ENCODE peak calls at places on chromosome 20, in eight cellular contexts. One of them, this sample, is unnamed.

GRCh38 chr20:2405693-2406065 is 25.0 kb downstream of the TGM6 start:
- DNase-seq in HCT116: no peak
- DNase-seq in A549: no peak
- DNase-seq in HepG2: no peak
- DNase-seq in endothelial cell of umbilical vein: no peak
- DNase-seq in K562: no peak
- DNase-seq in H1: no peak
- DNase-seq in SK-N-SH: no peak
- DNase-seq in this sample: no peak

GRCh38 chr20:23515250-23515939 is 24.5 kb downstream of the CST8 start:
- DNase-seq in endothelial cell of umbilical vein: no peak
- DNase-seq in HCT116: no peak
- DNase-seq in H1: no peak
- DNase-seq in HepG2: no peak
- DNase-seq in K562: no peak
- DNase-seq in A549: no peak
- DNase-seq in SK-N-SH: no peak
- DNase-seq in this sample: no peak

GRCh38 chr20:2084703-2085102 is 16.9 kb upstream of the STK35 start:
- DNase-seq in A549: no peak
- DNase-seq in H1: no peak
- DNase-seq in endothelial cell of umbilical vein: no peak
- DNase-seq in SK-N-SH: no peak
- DNase-seq in K562: no peak
- DNase-seq in HepG2: no peak
- DNase-seq in HCT116: no peak
- DNase-seq in this sample: peak

GRCh38 chr20:49886571-49887203 is 28.6 kb downstream of the SPATA2 start:
- DNase-seq in HepG2: no peak
- DNase-seq in SK-N-SH: no peak
- DNase-seq in H1: no peak
- DNase-seq in HCT116: no peak
- DNase-seq in A549: no peak
- DNase-seq in K562: no peak
- DNase-seq in endothelial cell of umbilical vein: no peak
- DNase-seq in this sample: no peak

GRCh38 chr20:18971574-18971973 is 158.0 kb downstream of the SCP2D1 start:
- DNase-seq in endothelial cell of umbilical vein: no peak
- DNase-seq in A549: no peak
- DNase-seq in SK-N-SH: no peak
- DNase-seq in K562: no peak
- DNase-seq in HCT116: no peak
- DNase-seq in HepG2: no peak
- DNase-seq in H1: no peak
- DNase-seq in this sample: no peak

GRCh38 chr20:6920991-6921613 is 153.6 kb downstream of the BMP2 start:
- DNase-seq in HepG2: no peak
- DNase-seq in K562: no peak
- DNase-seq in H1: no peak
- DNase-seq in SK-N-SH: no peak
- DNase-seq in endothelial cell of umbilical vein: no peak
- DNase-seq in HCT116: no peak
- DNase-seq in A549: no peak
- DNase-seq in this sample: no peak

GRCh38 chr20:20664795-20665194 is 47.6 kb downstream of the RALGAPA2 start:
- DNase-seq in HCT116: peak
- DNase-seq in SK-N-SH: peak
- DNase-seq in A549: peak
- DNase-seq in K562: no peak
- DNase-seq in endothelial cell of umbilical vein: peak
- DNase-seq in H1: no peak
- DNase-seq in HepG2: peak
- DNase-seq in this sample: peak

GRCh38 chr20:50691585-50692552 is 527 bp upstream of the RIPOR3 start:
- DNase-seq in HepG2: no peak
- DNase-seq in A549: no peak
- DNase-seq in SK-N-SH: peak
- DNase-seq in K562: peak
- DNase-seq in HCT116: no peak
- DNase-seq in H1: no peak
- DNase-seq in endothelial cell of umbilical vein: no peak
- DNase-seq in this sample: no peak

GRCh38 chr20:20465259-20465658 is 97.4 kb downstream of the INSM1 start:
- DNase-seq in endothelial cell of umbilical vein: no peak
- DNase-seq in HCT116: no peak
- DNase-seq in A549: no peak
- DNase-seq in K562: peak
- DNase-seq in SK-N-SH: no peak
- DNase-seq in H1: no peak
- DNase-seq in HepG2: no peak
- DNase-seq in this sample: peak

GRCh38 chr20:12928755-12929401 is 79.9 kb upstream of the SPTLC3 start:
- DNase-seq in endothelial cell of umbilical vein: peak
- DNase-seq in A549: peak
- DNase-seq in HepG2: peak
- DNase-seq in HCT116: no peak
- DNase-seq in H1: no peak
- DNase-seq in SK-N-SH: no peak
- DNase-seq in K562: no peak
- DNase-seq in this sample: no peak
- TF ChIP-seq CTCF in endothelial cell of umbilical vein: no peak
- TF ChIP-seq CTCF in A549: no peak
- TF ChIP-seq CTCF in HepG2: peak
- TF ChIP-seq CTCF in HCT116: no peak
- TF ChIP-seq CTCF in H1: no peak
- TF ChIP-seq CTCF in SK-N-SH: no peak
- TF ChIP-seq CTCF in K562: no peak
- TF ChIP-seq CTCF in this sample: no peak

DNA sequence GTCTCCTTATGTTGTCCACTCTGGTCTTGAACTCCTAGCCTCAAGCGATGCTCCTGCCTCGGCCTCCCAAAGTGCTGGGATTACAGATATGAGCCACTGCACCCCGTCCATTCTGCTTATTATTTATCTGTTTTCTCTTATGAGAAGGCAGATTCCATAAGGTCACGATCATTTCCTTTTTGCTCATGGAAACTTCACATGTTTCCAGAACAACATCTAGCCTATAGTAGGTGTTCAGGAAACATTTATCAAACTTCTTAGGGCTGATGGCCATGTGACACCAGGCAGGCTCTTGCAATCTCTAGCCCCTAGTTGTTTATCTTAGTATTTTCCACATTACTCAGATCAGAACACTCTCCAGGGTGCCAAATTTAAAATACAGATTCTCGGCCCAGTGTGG is 61.2 kb downstream of the ZFP64 start:
- DNase-seq in HepG2: no peak
- DNase-seq in K562: no peak
- DNase-seq in A549: no peak
- DNase-seq in SK-N-SH: no peak
- DNase-seq in H1: no peak
- DNase-seq in endothelial cell of umbilical vein: peak
- DNase-seq in HCT116: no peak
- DNase-seq in this sample: no peak
- TF ChIP-seq MAX in HepG2: no peak
- TF ChIP-seq MAX in K562: no peak
- TF ChIP-seq MAX in A549: no peak
- TF ChIP-seq MAX in SK-N-SH: no peak
- TF ChIP-seq MAX in H1: no peak
- TF ChIP-seq MAX in endothelial cell of umbilical vein: no peak
- TF ChIP-seq MAX in HCT116: no peak
- TF ChIP-seq MAX in this sample: no peak

GRCh38 chr20:62067547-62068260 is 2.0 kb upstream of the TAF4 start:
- DNase-seq in K562: no peak
- DNase-seq in H1: no peak
- DNase-seq in HepG2: no peak
- DNase-seq in SK-N-SH: peak
- DNase-seq in A549: no peak
- DNase-seq in endothelial cell of umbilical vein: no peak
- DNase-seq in HCT116: no peak
- DNase-seq in this sample: no peak
- H3K4me3 ChIP-seq in K562: no peak
- H3K4me3 ChIP-seq in H1: peak
- H3K4me3 ChIP-seq in HepG2: peak
- H3K4me3 ChIP-seq in SK-N-SH: no peak
- H3K4me3 ChIP-seq in A549: no peak
- H3K4me3 ChIP-seq in endothelial cell of umbilical vein: no peak
- H3K4me3 ChIP-seq in HCT116: no peak
- H3K4me3 ChIP-seq in this sample: no peak

GRCh38 chr20:45890997-45891983 is at the start of the genes CTSA and NEURL2:
- DNase-seq in HepG2: peak
- DNase-seq in endothelial cell of umbilical vein: peak
- DNase-seq in HCT116: peak
- DNase-seq in H1: peak
- DNase-seq in K562: peak
- DNase-seq in SK-N-SH: peak
- DNase-seq in A549: peak
- DNase-seq in this sample: peak

GRCh38 chr20:45892828-45893500 is 1.8 kb downstream of the CTSA start:
- DNase-seq in K562: no peak
- DNase-seq in endothelial cell of umbilical vein: no peak
- DNase-seq in SK-N-SH: no peak
- DNase-seq in HCT116: no peak
- DNase-seq in HepG2: no peak
- DNase-seq in A549: no peak
- DNase-seq in H1: no peak
- DNase-seq in this sample: peak

GRCh38 chr20:45893831-45894230 is 2.7 kb downstream of the CTSA start:
- DNase-seq in A549: no peak
- DNase-seq in HCT116: no peak
- DNase-seq in SK-N-SH: no peak
- DNase-seq in H1: no peak
- DNase-seq in K562: no peak
- DNase-seq in HepG2: no peak
- DNase-seq in endothelial cell of umbilical vein: no peak
- DNase-seq in this sample: no peak

GRCh38 chr20:45890077-45890996 is 671 bp downstream of the NEURL2 start:
- DNase-seq in A549: peak
- DNase-seq in HCT116: no peak
- DNase-seq in endothelial cell of umbilical vein: peak
- DNase-seq in K562: peak
- DNase-seq in SK-N-SH: peak
- DNase-seq in HepG2: peak
- DNase-seq in H1: peak
- DNase-seq in this sample: no peak

GRCh38 chr20:45892049-45892816 is 1.1 kb downstream of the CTSA start:
- DNase-seq in HCT116: no peak
- DNase-seq in A549: peak
- DNase-seq in SK-N-SH: peak
- DNase-seq in endothelial cell of umbilical vein: peak
- DNase-seq in HepG2: peak
- DNase-seq in H1: no peak
- DNase-seq in K562: peak
- DNase-seq in this sample: peak
- TF ChIP-seq CTCF in HCT116: no peak
- TF ChIP-seq CTCF in A549: no peak
- TF ChIP-seq CTCF in SK-N-SH: peak
- TF ChIP-seq CTCF in endothelial cell of umbilical vein: no peak
- TF ChIP-seq CTCF in HepG2: peak
- TF ChIP-seq CTCF in H1: no peak
- TF ChIP-seq CTCF in K562: peak
- TF ChIP-seq CTCF in this sample: peak

GRCh38 chr20:32508775-32509119 is 76.4 kb downstream of the NOL4L start:
- DNase-seq in HCT116: no peak
- DNase-seq in SK-N-SH: no peak
- DNase-seq in endothelial cell of umbilical vein: no peak
- DNase-seq in H1: no peak
- DNase-seq in A549: no peak
- DNase-seq in HepG2: no peak
- DNase-seq in K562: no peak
- DNase-seq in this sample: no peak

GRCh38 chr20:32510120-32510600 is 75.0 kb downstream of the NOL4L start:
- DNase-seq in SK-N-SH: no peak
- DNase-seq in HCT116: no peak
- DNase-seq in K562: no peak
- DNase-seq in A549: no peak
- DNase-seq in H1: no peak
- DNase-seq in HepG2: no peak
- DNase-seq in endothelial cell of umbilical vein: no peak
- DNase-seq in this sample: no peak

GRCh38 chr20:32507998-32508774 is 76.9 kb downstream of the NOL4L start:
- DNase-seq in A549: no peak
- DNase-seq in SK-N-SH: no peak
- DNase-seq in endothelial cell of umbilical vein: no peak
- DNase-seq in HCT116: no peak
- DNase-seq in HepG2: no peak
- DNase-seq in K562: no peak
- DNase-seq in H1: no peak
- DNase-seq in this sample: peak

GRCh38 chr20:32510601-32511357 is 74.4 kb downstream of the NOL4L start:
- DNase-seq in A549: no peak
- DNase-seq in H1: no peak
- DNase-seq in HepG2: peak
- DNase-seq in endothelial cell of umbilical vein: no peak
- DNase-seq in K562: peak
- DNase-seq in HCT116: no peak
- DNase-seq in SK-N-SH: no peak
- DNase-seq in this sample: no peak

DNA sequence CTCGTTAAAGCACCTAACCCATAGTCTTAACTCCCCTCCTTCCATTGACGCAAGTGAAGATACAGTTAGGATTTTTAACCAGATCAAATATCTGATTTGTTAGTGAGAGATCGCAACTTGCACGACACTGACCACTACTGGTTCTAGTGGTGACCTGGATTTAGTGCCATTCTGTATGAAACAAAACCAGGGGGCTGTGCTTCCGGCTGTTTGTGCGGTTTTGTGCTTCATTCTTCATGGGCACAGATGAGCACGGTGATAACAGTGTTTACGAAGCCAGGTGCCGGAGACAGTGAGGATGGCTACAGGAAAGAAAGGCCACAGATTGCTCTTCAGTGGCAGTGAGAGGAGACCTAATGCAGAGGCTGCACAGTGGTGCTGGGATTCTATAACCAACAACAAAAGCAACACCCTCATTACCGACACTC is 75.5 kb downstream of the NOL4L start:
- DNase-seq in SK-N-SH: peak
- DNase-seq in endothelial cell of umbilical vein: peak
- DNase-seq in HepG2: peak
- DNase-seq in A549: peak
- DNase-seq in HCT116: no peak
- DNase-seq in H1: no peak
- DNase-seq in K562: no peak
- DNase-seq in this sample: peak
- TF ChIP-seq MAX in SK-N-SH: no peak
- TF ChIP-seq MAX in endothelial cell of umbilical vein: no peak
- TF ChIP-seq MAX in HepG2: peak
- TF ChIP-seq MAX in A549: no peak
- TF ChIP-seq MAX in HCT116: no peak
- TF ChIP-seq MAX in H1: no peak
- TF ChIP-seq MAX in K562: no peak
- TF ChIP-seq MAX in this sample: peak

GRCh38 chr20:36544134-36545018 is 3.1 kb downstream of the MYL9 start:
- DNase-seq in endothelial cell of umbilical vein: peak
- DNase-seq in SK-N-SH: no peak
- DNase-seq in HepG2: no peak
- DNase-seq in K562: no peak
- DNase-seq in A549: no peak
- DNase-seq in H1: no peak
- DNase-seq in HCT116: no peak
- DNase-seq in this sample: no peak
- H3K4me3 ChIP-seq in endothelial cell of umbilical vein: no peak
- H3K4me3 ChIP-seq in SK-N-SH: no peak
- H3K4me3 ChIP-seq in HepG2: no peak
- H3K4me3 ChIP-seq in K562: no peak
- H3K4me3 ChIP-seq in A549: no peak
- H3K4me3 ChIP-seq in H1: no peak
- H3K4me3 ChIP-seq in HCT116: no peak
- H3K4me3 ChIP-seq in this sample: no peak